ENCODE peak calls at places on chromosomes 2 and 18, in six cellular contexts. C, Q, K, X, L and Z are unnamed samples.

GRCh38 chr2:45233301-45233700 is 224.0 kb upstream of the SIX2 start:
- DNase-seq in C (no peak), Q (no peak), K (no peak), X (no peak), L (no peak), Z (no peak)

GRCh38 chr2:48768669-48769068 is 13.1 kb upstream of the LHCGR start:
- DNase-seq in C (no peak), Q (no peak), K (no peak), X (no peak), L (no peak), Z (no peak)

GRCh38 chr2:176814274-176814673 is 398.3 kb upstream of the HNRNPA3 start:
- DNase-seq in C (no peak), Q (no peak), K (no peak), X (no peak), L (no peak), Z (no peak)

GRCh38 chr2:42971947-42972736 is 179.8 kb upstream of the HAAO start:
- DNase-seq in C (peak), Q (no peak), K (no peak), X (no peak), L (no peak), Z (no peak)

GRCh38 chr2:165911231-165911630 is 42.3 kb downstream of the TTC21B start:
- DNase-seq in C (no peak), Q (no peak), K (no peak), X (no peak), L (peak), Z (no peak)

GRCh38 chr2:85713836-85714235 is 19.7 kb downstream of the GNLY start:
- DNase-seq in C (no peak), Q (no peak), K (no peak), X (no peak), L (no peak), Z (no peak)

GRCh38 chr2:135744761-135745314 is 3.2 kb downstream of the UBXN4 start:
- DNase-seq in C (no peak), Q (peak), K (no peak), X (no peak), L (peak), Z (no peak)

GRCh38 chr2:111975819-111976218 is 77.4 kb downstream of the MERTK start:
- DNase-seq in C (no peak), Q (no peak), K (no peak), X (no peak), L (no peak), Z (no peak)

GRCh38 chr18:79881695-79882094 is 69.8 kb downstream of the SLC66A2 start:
- DNase-seq in C (no peak), Q (no peak), K (no peak), X (no peak), L (no peak), Z (no peak)

GRCh38 chr18:45556217-45556616 is 59.1 kb upstream of the SLC14A2 start:
- DNase-seq in C (no peak), Q (no peak), K (no peak), X (no peak), L (no peak), Z (no peak)

GRCh38 chr2:100409975-100410647 is 7.4 kb downstream of the CHST10 start:
- DNase-seq in C (no peak), Q (no peak), K (no peak), X (no peak), L (no peak), Z (no peak)

GRCh38 chr2:8893474-8893873 is 56.1 kb upstream of the KIDINS220 start:
- DNase-seq in C (no peak), Q (no peak), K (no peak), X (no peak), L (no peak), Z (no peak)

GRCh38 chr18:58505181-58505580 is 123.7 kb downstream of the ALPK2 start:
- DNase-seq in C (no peak), Q (peak), K (no peak), X (no peak), L (no peak), Z (no peak)

GRCh38 chr18:32139835-32140283 is 48.2 kb downstream of the RNF138 start:
- DNase-seq in C (no peak), Q (no peak), K (no peak), X (no peak), L (no peak), Z (no peak)

GRCh38 chr18:62196079-62196478 is 9.0 kb downstream of the RELCH start:
- DNase-seq in C (no peak), Q (no peak), K (no peak), X (no peak), L (no peak), Z (no peak)

GRCh38 chr2:127057371-127058245 is 49.3 kb downstream of the BIN1 start:
- DNase-seq in C (no peak), Q (no peak), K (no peak), X (no peak), L (no peak), Z (no peak)